ENCODE peak calls at places on chromosomes 12 and 14, in seven cellular contexts. F is LNCaP clone FGC; Z is NCI-H226; D is left ventricle myocardium superior; Q is left colon; J is activated effector memory CD4-positive, alpha-beta T cell treated with anti-CD3 and anti-CD28 coated beads, Interleukin-2, amount 50 U/mL, for 16 hours; K is aorta. R is an unnamed sample.

GRCh38 chr14:93536945-93537344 is 106.2 kb downstream of the UNC79 start:
- DNase-seq in F (no peak), Z (no peak), D (no peak), Q (no peak), J (no peak), K (no peak), R (no peak)

GRCh38 chr14:70716958-70717357 is 75.2 kb downstream of the TTC9 start:
- DNase-seq in F (no peak), Z (peak), D (no peak), Q (no peak), J (no peak), K (no peak), R (no peak)

GRCh38 chr12:67220065-67220464 is 49.1 kb upstream of the CAND1 start:
- DNase-seq in F (no peak), Z (no peak), D (peak), Q (no peak), J (no peak), K (no peak), R (peak)

GRCh38 chr14:79011091-79011919 is 841.1 kb downstream of the NRXN3 start:
- DNase-seq in F (peak), Z (peak), D (no peak), Q (no peak), J (no peak), K (no peak), R (no peak)

GRCh38 chr14:50601405-50601804 is 41.5 kb downstream of the ATL1 start:
- DNase-seq in F (no peak), Z (peak), D (no peak), Q (no peak), J (no peak), K (no peak), R (no peak)

GRCh38 chr12:58541300-58541690 is 379.0 kb downstream of the LRIG3 start:
- DNase-seq in F (no peak), Z (peak), D (no peak), Q (no peak), J (no peak), K (no peak), R (no peak)

GRCh38 chr14:51419685-51420084 is 179.6 kb downstream of the TMX1 start:
- DNase-seq in F (no peak), Z (no peak), D (no peak), Q (no peak), J (peak), K (no peak), R (no peak)

GRCh38 chr12:109744026-109744425 is 30.4 kb downstream of the FAM222A start:
- DNase-seq in F (no peak), Z (no peak), D (peak), Q (peak), J (peak), K (peak), R (peak)

GRCh38 chr12:52587563-52587962 is 13.7 kb downstream of the KRT72 start:
- DNase-seq in F (no peak), Z (no peak), D (no peak), Q (no peak), J (no peak), K (no peak), R (no peak)

GRCh38 chr14:52553002-52553670 is 500 bp downstream of the GPR137C start:
- DNase-seq in F (no peak), Z (peak), D (peak), Q (no peak), J (no peak), K (peak), R (peak)

GRCh38 chr12:71270057-71270456 is 112.3 kb upstream of the TSPAN8 start:
- DNase-seq in F (no peak), Z (no peak), D (no peak), Q (no peak), J (no peak), K (no peak), R (no peak)

GRCh38 chr14:72471346-72471745 is 422.6 kb downstream of the DPF3 start:
- DNase-seq in F (no peak), Z (no peak), D (no peak), Q (no peak), J (no peak), K (no peak), R (no peak)

GRCh38 chr14:102891556-102891955 is 30.9 kb upstream of the AMN start:
- DNase-seq in F (peak), Z (no peak), D (no peak), Q (no peak), J (no peak), K (no peak), R (no peak)

GRCh38 chr14:24692382-24693352 is 58.7 kb upstream of the GZMB start:
- DNase-seq in F (no peak), Z (no peak), D (no peak), Q (no peak), J (peak), K (no peak), R (no peak)

GRCh38 chr14:104425171-104425681 is 154.3 kb upstream of the C14orf180 start:
- DNase-seq in F (no peak), Z (no peak), D (no peak), Q (no peak), J (no peak), K (no peak), R (no peak)

GRCh38 chr12:467591-467990 is 7.9 kb downstream of the B4GALNT3 start:
- DNase-seq in F (no peak), Z (no peak), D (no peak), Q (no peak), J (no peak), K (no peak), R (no peak)

GRCh38 chr12:116434155-116435065 is 124.8 kb upstream of the MAP1LC3B2 start:
- DNase-seq in F (no peak), Z (peak), D (peak), Q (peak), J (no peak), K (peak), R (peak)

GRCh38 chr14:24130717-24131548 is 474 bp downstream of the FITM1 start:
- DNase-seq in F (no peak), Z (no peak), D (peak), Q (no peak), J (peak), K (peak), R (peak)

R was measured in Right ventricle myocardium superior.